ENCODE peak calls at places on chromosome 7, in five cellular contexts. One of them, this sample, is unnamed.

GRCh38 chr7:32921896-32922295 is 30.3 kb upstream of the KBTBD2 start:
- DNase-seq in endothelial cell: peak
- DNase-seq in colonic mucosa: no peak
- DNase-seq in fibroblast of villous mesenchyme: peak
- DNase-seq in tibial nerve: no peak
- DNase-seq in this sample: no peak

GRCh38 chr7:133512560-133512959 is 259.7 kb downstream of the EXOC4 start:
- DNase-seq in endothelial cell: no peak
- DNase-seq in colonic mucosa: no peak
- DNase-seq in fibroblast of villous mesenchyme: peak
- DNase-seq in tibial nerve: no peak
- DNase-seq in this sample: no peak

GRCh38 chr7:132614428-132615076 is 38.3 kb upstream of the PLXNA4 start:
- DNase-seq in endothelial cell: peak
- DNase-seq in colonic mucosa: peak
- DNase-seq in fibroblast of villous mesenchyme: peak
- DNase-seq in tibial nerve: no peak
- DNase-seq in this sample: no peak

GRCh38 chr7:92698237-92698841 is 108.1 kb upstream of the FAM133B start:
- DNase-seq in endothelial cell: no peak
- DNase-seq in colonic mucosa: peak
- DNase-seq in fibroblast of villous mesenchyme: peak
- DNase-seq in tibial nerve: no peak
- DNase-seq in this sample: no peak

GRCh38 chr7:7510814-7511213 is 24.9 kb downstream of the COL28A1 start:
- DNase-seq in endothelial cell: no peak
- DNase-seq in colonic mucosa: no peak
- DNase-seq in fibroblast of villous mesenchyme: peak
- DNase-seq in tibial nerve: no peak
- DNase-seq in this sample: no peak

GRCh38 chr7:92754756-92755581 is 81.4 kb downstream of the CDK6 start:
- DNase-seq in endothelial cell: no peak
- DNase-seq in colonic mucosa: no peak
- DNase-seq in fibroblast of villous mesenchyme: no peak
- DNase-seq in tibial nerve: no peak
- DNase-seq in this sample: no peak

GRCh38 chr7:66110861-66111260 is 3.8 kb upstream of the CRCP start:
- DNase-seq in endothelial cell: no peak
- DNase-seq in colonic mucosa: no peak
- DNase-seq in fibroblast of villous mesenchyme: peak
- DNase-seq in tibial nerve: no peak
- DNase-seq in this sample: no peak

GRCh38 chr7:51471199-51472016 is 154.8 kb upstream of the COBL start:
- DNase-seq in endothelial cell: no peak
- DNase-seq in colonic mucosa: no peak
- DNase-seq in fibroblast of villous mesenchyme: no peak
- DNase-seq in tibial nerve: no peak
- DNase-seq in this sample: no peak

GRCh38 chr7:74362262-74362661 is 73.1 kb downstream of the CLIP2 start:
- DNase-seq in endothelial cell: no peak
- DNase-seq in colonic mucosa: no peak
- DNase-seq in fibroblast of villous mesenchyme: no peak
- DNase-seq in tibial nerve: no peak
- DNase-seq in this sample: no peak

GRCh38 chr7:1738511-1738910 is 68.4 kb downstream of the ELFN1 start:
- DNase-seq in endothelial cell: no peak
- DNase-seq in colonic mucosa: no peak
- DNase-seq in fibroblast of villous mesenchyme: no peak
- DNase-seq in tibial nerve: no peak
- DNase-seq in this sample: no peak

GRCh38 chr7:73768661-73769480 is 1.2 kb downstream of the CLDN3 start:
- DNase-seq in endothelial cell: no peak
- DNase-seq in colonic mucosa: no peak
- DNase-seq in fibroblast of villous mesenchyme: no peak
- DNase-seq in tibial nerve: no peak
- DNase-seq in this sample: no peak

GRCh38 chr7:36036590-36036989 is 116.5 kb upstream of the EEPD1 start:
- DNase-seq in endothelial cell: no peak
- DNase-seq in colonic mucosa: no peak
- DNase-seq in fibroblast of villous mesenchyme: peak
- DNase-seq in tibial nerve: no peak
- DNase-seq in this sample: no peak

GRCh38 chr7:139915864-139916716 is 87.0 kb downstream of the TBXAS1 start:
- DNase-seq in endothelial cell: no peak
- DNase-seq in colonic mucosa: peak
- DNase-seq in fibroblast of villous mesenchyme: peak
- DNase-seq in tibial nerve: no peak
- DNase-seq in this sample: peak

GRCh38 chr7:97104719-97105129 is 12.8 kb upstream of the SDHAF3 start:
- DNase-seq in endothelial cell: peak
- DNase-seq in colonic mucosa: peak
- DNase-seq in fibroblast of villous mesenchyme: peak
- DNase-seq in tibial nerve: peak
- DNase-seq in this sample: peak

GRCh38 chr7:108254259-108254658 is 124.1 kb upstream of the LAMB4 start:
- DNase-seq in endothelial cell: no peak
- DNase-seq in colonic mucosa: no peak
- DNase-seq in fibroblast of villous mesenchyme: no peak
- DNase-seq in tibial nerve: no peak
- DNase-seq in this sample: no peak

GRCh38 chr7:35504365-35504764 is 190.6 kb downstream of the HERPUD2 start:
- DNase-seq in endothelial cell: no peak
- DNase-seq in colonic mucosa: no peak
- DNase-seq in fibroblast of villous mesenchyme: no peak
- DNase-seq in tibial nerve: no peak
- DNase-seq in this sample: no peak

GRCh38 chr7:114375914-114376313 is 38.7 kb upstream of the FOXP2 start:
- DNase-seq in endothelial cell: no peak
- DNase-seq in colonic mucosa: no peak
- DNase-seq in fibroblast of villous mesenchyme: no peak
- DNase-seq in tibial nerve: no peak
- DNase-seq in this sample: no peak

GRCh38 chr7:22082886-22083710 is 137.4 kb upstream of the CDCA7L start:
- DNase-seq in endothelial cell: peak
- DNase-seq in colonic mucosa: peak
- DNase-seq in fibroblast of villous mesenchyme: peak
- DNase-seq in tibial nerve: peak
- DNase-seq in this sample: peak

GRCh38 chr7:74032191-74032490 is 4.2 kb downstream of the ELN start:
- DNase-seq in endothelial cell: no peak
- DNase-seq in colonic mucosa: no peak
- DNase-seq in fibroblast of villous mesenchyme: peak
- DNase-seq in tibial nerve: peak
- DNase-seq in this sample: no peak

GRCh38 chr7:158865462-158865922 is 9.1 kb downstream of the DYNC2I1 start:
- DNase-seq in endothelial cell: no peak
- DNase-seq in colonic mucosa: peak
- DNase-seq in fibroblast of villous mesenchyme: peak
- DNase-seq in tibial nerve: no peak
- DNase-seq in this sample: no peak

GRCh38 chr7:38147005-38147404 is 31.0 kb upstream of the STARD3NL start:
- DNase-seq in endothelial cell: no peak
- DNase-seq in colonic mucosa: no peak
- DNase-seq in fibroblast of villous mesenchyme: no peak
- DNase-seq in tibial nerve: no peak
- DNase-seq in this sample: no peak

GRCh38 chr7:46424934-46425333 is 503.9 kb upstream of the IGFBP3 start:
- DNase-seq in endothelial cell: no peak
- DNase-seq in colonic mucosa: no peak
- DNase-seq in fibroblast of villous mesenchyme: peak
- DNase-seq in tibial nerve: no peak
- DNase-seq in this sample: no peak

GRCh38 chr7:81682873-81683272 is 87.0 kb downstream of the HGF start:
- DNase-seq in endothelial cell: no peak
- DNase-seq in colonic mucosa: no peak
- DNase-seq in fibroblast of villous mesenchyme: peak
- DNase-seq in tibial nerve: no peak
- DNase-seq in this sample: no peak

GRCh38 chr7:150451097-150451793 is 815 bp downstream of the GIMAP8 start:
- DNase-seq in endothelial cell: no peak
- DNase-seq in colonic mucosa: peak
- DNase-seq in fibroblast of villous mesenchyme: no peak
- DNase-seq in tibial nerve: no peak
- DNase-seq in this sample: peak

GRCh38 chr7:114082934-114083647 is 164.3 kb upstream of the PPP1R3A start:
- DNase-seq in endothelial cell: peak
- DNase-seq in colonic mucosa: peak
- DNase-seq in fibroblast of villous mesenchyme: no peak
- DNase-seq in tibial nerve: peak
- DNase-seq in this sample: no peak

GRCh38 chr7:111513566-111513965 is 48.7 kb downstream of the IMMP2L start:
- DNase-seq in endothelial cell: no peak
- DNase-seq in colonic mucosa: no peak
- DNase-seq in fibroblast of villous mesenchyme: no peak
- DNase-seq in tibial nerve: no peak
- DNase-seq in this sample: no peak

GRCh38 chr7:149721084-149721601 is 52.2 kb downstream of the ZNF467 start:
- DNase-seq in endothelial cell: no peak
- DNase-seq in colonic mucosa: no peak
- DNase-seq in fibroblast of villous mesenchyme: no peak
- DNase-seq in tibial nerve: no peak
- DNase-seq in this sample: no peak

GRCh38 chr7:155461631-155462030 is 3.7 kb downstream of the EN2 start:
- DNase-seq in endothelial cell: no peak
- DNase-seq in colonic mucosa: no peak
- DNase-seq in fibroblast of villous mesenchyme: no peak
- DNase-seq in tibial nerve: no peak
- DNase-seq in this sample: no peak

DNA sequence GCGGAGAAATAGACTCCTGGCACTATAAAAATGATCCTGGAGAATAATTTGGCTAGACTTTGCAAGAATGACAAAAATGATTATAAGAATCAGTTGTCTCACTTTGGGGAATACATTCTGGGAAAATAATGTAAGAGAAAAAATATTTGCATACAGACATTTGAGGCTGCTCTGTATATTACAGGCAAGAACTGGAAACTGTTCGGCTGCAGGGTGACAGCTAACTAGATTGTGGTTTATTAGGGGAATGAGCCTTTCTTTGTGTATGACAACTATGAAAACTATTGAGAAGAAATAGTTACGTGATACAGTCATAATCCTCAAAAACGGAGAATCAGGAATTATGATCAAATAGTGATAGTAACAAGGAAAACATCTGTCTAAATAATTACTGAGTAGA is 8.6 kb downstream of the TRIM56 start:
- DNase-seq in endothelial cell: no peak
- DNase-seq in colonic mucosa: no peak
- DNase-seq in fibroblast of villous mesenchyme: peak
- DNase-seq in tibial nerve: no peak
- DNase-seq in this sample: no peak
- TF ChIP-seq CTCF in endothelial cell: no peak
- TF ChIP-seq CTCF in colonic mucosa: no peak
- TF ChIP-seq CTCF in fibroblast of villous mesenchyme: no peak
- TF ChIP-seq CTCF in tibial nerve: no peak
- TF ChIP-seq CTCF in this sample: no peak

GRCh38 chr7:47484923-47485639 is 96.8 kb downstream of the TNS3 start:
- DNase-seq in endothelial cell: no peak
- DNase-seq in colonic mucosa: no peak
- DNase-seq in fibroblast of villous mesenchyme: no peak
- DNase-seq in tibial nerve: no peak
- DNase-seq in this sample: no peak

GRCh38 chr7:47485640-47486435 is 96.1 kb downstream of the TNS3 start:
- DNase-seq in endothelial cell: no peak
- DNase-seq in colonic mucosa: peak
- DNase-seq in fibroblast of villous mesenchyme: peak
- DNase-seq in tibial nerve: no peak
- DNase-seq in this sample: no peak

GRCh38 chr7:47484457-47484856 is 97.5 kb downstream of the TNS3 start:
- DNase-seq in endothelial cell: no peak
- DNase-seq in colonic mucosa: no peak
- DNase-seq in fibroblast of villous mesenchyme: no peak
- DNase-seq in tibial nerve: no peak
- DNase-seq in this sample: no peak

GRCh38 chr7:47482013-47482761 is 99.7 kb downstream of the TNS3 start:
- DNase-seq in endothelial cell: no peak
- DNase-seq in colonic mucosa: no peak
- DNase-seq in fibroblast of villous mesenchyme: peak
- DNase-seq in tibial nerve: no peak
- DNase-seq in this sample: no peak

DNA sequence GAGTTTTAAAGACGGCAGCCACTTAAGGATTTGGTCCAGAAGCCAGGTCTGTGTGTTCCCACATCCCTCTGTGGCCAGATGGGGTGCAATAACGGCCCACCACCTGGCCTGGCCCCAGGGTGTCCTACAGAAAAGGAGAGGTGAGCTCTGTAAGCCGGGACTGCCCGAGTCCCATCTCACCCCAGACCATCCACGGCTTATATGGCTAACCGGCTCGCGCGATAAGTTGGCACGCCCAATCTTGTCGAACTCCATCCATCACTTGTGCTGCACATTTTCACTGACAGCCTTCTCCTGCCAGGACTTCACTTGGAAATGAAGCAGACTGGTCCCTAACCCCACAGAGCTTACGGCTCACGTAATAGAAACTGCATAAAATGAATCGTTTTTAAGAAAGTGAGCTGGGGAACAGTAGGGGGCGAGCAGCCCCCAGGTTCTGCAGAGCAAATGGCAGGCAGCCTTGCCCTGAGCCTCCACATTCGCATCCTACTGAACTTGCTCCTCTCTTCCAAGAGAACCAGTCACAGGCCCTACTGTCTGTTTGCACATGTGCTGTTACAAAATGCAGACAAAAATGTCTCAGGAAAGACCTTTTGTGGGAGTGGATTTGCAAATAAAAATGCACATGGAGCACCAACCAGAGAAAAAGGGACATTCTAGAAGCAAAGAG is 98.2 kb downstream of the TNS3 start:
- DNase-seq in endothelial cell: peak
- DNase-seq in colonic mucosa: no peak
- DNase-seq in fibroblast of villous mesenchyme: peak
- DNase-seq in tibial nerve: no peak
- DNase-seq in this sample: no peak
- TF ChIP-seq CTCF in endothelial cell: no peak
- TF ChIP-seq CTCF in colonic mucosa: no peak
- TF ChIP-seq CTCF in fibroblast of villous mesenchyme: peak
- TF ChIP-seq CTCF in tibial nerve: no peak
- TF ChIP-seq CTCF in this sample: no peak

DNA sequence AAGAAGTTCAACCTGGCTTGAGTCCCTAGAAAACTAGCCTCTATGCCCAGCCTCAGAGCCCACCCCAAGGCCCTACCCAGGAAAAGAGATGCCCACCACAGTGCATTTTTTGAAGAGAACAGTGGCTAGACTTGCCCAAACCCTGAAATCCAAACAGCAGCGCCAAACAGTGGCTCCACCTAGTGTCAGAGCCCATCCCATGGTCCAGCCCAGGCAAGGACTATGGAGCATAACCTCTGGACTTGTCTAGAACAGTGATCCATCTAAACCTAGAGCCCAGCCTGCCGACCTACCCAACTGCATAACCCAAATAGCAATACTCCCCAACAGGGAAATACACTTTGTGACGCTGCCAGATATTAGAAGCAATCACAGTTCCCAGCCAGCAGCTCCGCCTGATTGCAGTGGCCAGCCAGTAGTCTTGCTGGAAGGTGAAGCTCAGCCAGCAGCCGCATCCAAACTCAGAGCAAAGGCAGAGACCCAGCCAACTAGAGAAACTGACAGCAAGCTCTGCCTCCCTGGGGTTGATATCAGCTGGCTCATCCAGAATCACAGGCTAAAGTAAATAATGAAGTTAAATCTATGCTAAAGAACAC is 44.5 kb downstream of the HBP1 start:
- DNase-seq in endothelial cell: no peak
- DNase-seq in colonic mucosa: no peak
- DNase-seq in fibroblast of villous mesenchyme: no peak
- DNase-seq in tibial nerve: no peak
- DNase-seq in this sample: no peak
- TF ChIP-seq CTCF in endothelial cell: no peak
- TF ChIP-seq CTCF in colonic mucosa: no peak
- TF ChIP-seq CTCF in fibroblast of villous mesenchyme: no peak
- TF ChIP-seq CTCF in tibial nerve: no peak
- TF ChIP-seq CTCF in this sample: no peak

GRCh38 chr7:99386584-99387238 is 12.2 kb downstream of the ARPC1B start:
- DNase-seq in endothelial cell: no peak
- DNase-seq in colonic mucosa: no peak
- DNase-seq in fibroblast of villous mesenchyme: peak
- DNase-seq in tibial nerve: no peak
- DNase-seq in this sample: peak
- TF ChIP-seq CTCF in endothelial cell: no peak
- TF ChIP-seq CTCF in colonic mucosa: no peak
- TF ChIP-seq CTCF in fibroblast of villous mesenchyme: peak
- TF ChIP-seq CTCF in tibial nerve: no peak
- TF ChIP-seq CTCF in this sample: no peak